ENCODE peak calls at places on chromosomes 13 and 19, in four cellular contexts. N is DMS153, W is M059J, M is activated T-cell treated with anti-CD3 and anti-CD28 coated beads for 1 hour. T is an unnamed sample.

GRCh38 chr13:86383561-86383960 is 584.3 kb upstream of the SLITRK6 start:
- DNase-seq in M (no peak), W (no peak), N (peak), T (no peak)

GRCh38 chr13:47287291-47287751 is 390.5 kb upstream of the HTR2A start:
- DNase-seq in M (no peak), N (no peak), W (peak), T (peak)

GRCh38 chr13:33188093-33188882 is 97.3 kb downstream of the STARD13 start:
- DNase-seq in N (no peak), W (peak), M (no peak), T (no peak)

GRCh38 chr13:106349080-106349841 is 186.2 kb downstream of the EFNB2 start:
- DNase-seq in N (peak), M (no peak), W (peak), T (peak)

GRCh38 chr13:51935326-51936171 is 73.8 kb downstream of the CCDC70 start:
- DNase-seq in N (no peak), W (peak), M (no peak), T (peak)

GRCh38 chr19:15672580-15673175 is at the start of gene CYP4F12:
- DNase-seq in W (peak), M (peak), N (peak), T (peak)

GRCh38 chr13:60654405-60654804 is 257.4 kb downstream of the TDRD3 start:
- DNase-seq in N (no peak), W (peak), M (no peak), T (peak)

GRCh38 chr19:6393982-6394412 is 1.0 kb upstream of the GTF2F1 start:
- DNase-seq in W (no peak), N (no peak), M (peak), T (no peak)

GRCh38 chr13:57630661-57631606 is 610 bp upstream of the PCDH17 start:
- DNase-seq in M (no peak), N (peak), W (peak), T (peak)

GRCh38 chr19:10173527-10173926 is 21.2 kb downstream of the DNMT1 start:
- DNase-seq in N (no peak), M (no peak), W (peak), T (peak)

GRCh38 chr19:3387645-3388589 is 21.5 kb downstream of the NFIC start:
- DNase-seq in M (no peak), N (peak), W (peak), T (peak)

GRCh38 chr19:32138416-32138815 is 207.0 kb upstream of the ZNF507 start:
- DNase-seq in W (no peak), M (no peak), N (no peak), T (no peak)

GRCh38 chr19:2507109-2507508 is 31.2 kb downstream of the GADD45B start:
- DNase-seq in M (no peak), N (peak), W (peak), T (no peak)

GRCh38 chr19:27736225-27736624 is 1476.7 kb downstream of the UQCRFS1 start:
- DNase-seq in N (no peak), M (no peak), W (no peak), T (no peak)

T was measured in A172.